ENCODE peak calls at places on chromosomes 1 and 21, in ten cellular contexts. K is CD8-positive, alpha-beta T cell; N is activated naive CD4-positive, alpha-beta T cell treated with anti-CD3 and anti-CD28 coated beads, Interleukin-2, amount 50 U/mL, for 72 hours; R is A549; B is heart left ventricle; J is activated CD8-positive, alpha-beta memory T cell treated with anti-CD3 and anti-CD28 coated beads, Interleukin-2, amount 10 ng/mL, durations not matched to agents 7 days and 5 days; T is T-helper 17 cell; Z is K562; M is HepG2; U is right cardiac atrium. D is an unnamed sample.

GRCh38 chr1:53381790-53382401 is 54.0 kb upstream of the LRP8 start:
- ATAC-seq in K (no peak), N (no peak), R (peak), B (no peak), J (no peak), T (no peak), Z (no peak), M (no peak), U (no peak), D (no peak)

GRCh38 chr1:85330711-85331290 is 54.4 kb upstream of the BCL10 start:
- ATAC-seq in K (no peak), N (no peak), R (no peak), B (peak), J (no peak), T (no peak), Z (no peak), M (no peak), U (peak), D (peak)

GRCh38 chr1:209349372-209350324 is 233.9 kb upstream of the CAMK1G start:
- ATAC-seq in K (no peak), N (no peak), R (no peak), B (no peak), J (no peak), T (no peak), Z (no peak), M (no peak), U (no peak), D (no peak)

GRCh38 chr21:14603202-14603601 is 57.1 kb upstream of the SAMSN1 start:
- ATAC-seq in K (no peak), N (peak), R (no peak), B (no peak), J (peak), T (no peak), Z (peak), M (no peak), U (no peak), D (no peak)

GRCh38 chr1:98897479-98897878 is 107.2 kb downstream of the PLPPR5 start:
- ATAC-seq in K (no peak), N (no peak), R (no peak), B (no peak), J (no peak), T (no peak), Z (no peak), M (no peak), U (no peak), D (no peak)

GRCh38 chr1:39213511-39214002 is 9.1 kb downstream of the MACF1 start:
- ATAC-seq in K (no peak), N (no peak), R (peak), B (no peak), J (no peak), T (no peak), Z (no peak), M (no peak), U (no peak), D (no peak)

GRCh38 chr1:15937706-15938168 is 38.2 kb downstream of the ZBTB17 start:
- ATAC-seq in K (no peak), N (no peak), R (peak), B (peak), J (no peak), T (no peak), Z (peak), M (no peak), U (no peak), D (no peak)

GRCh38 chr1:23696335-23696989 is 4.9 kb downstream of the RPL11 start:
- ATAC-seq in K (no peak), N (no peak), R (no peak), B (no peak), J (no peak), T (no peak), Z (no peak), M (no peak), U (no peak), D (no peak)

GRCh38 chr1:219155140-219155539 is 18.5 kb upstream of the LYPLAL1 start:
- ATAC-seq in K (no peak), N (no peak), R (no peak), B (peak), J (no peak), T (no peak), Z (peak), M (no peak), U (no peak), D (no peak)

GRCh38 chr1:84387480-84388163 is 10.7 kb upstream of the DNASE2B start:
- ATAC-seq in K (peak), N (no peak), R (no peak), B (no peak), J (no peak), T (no peak), Z (peak), M (peak), U (no peak), D (no peak)

GRCh38 chr1:184755226-184756065 is 788 bp upstream of the EDEM3 start:
- ATAC-seq in K (peak), N (peak), R (peak), B (peak), J (peak), T (peak), Z (no peak), M (peak), U (no peak), D (peak)